ENCODE peak calls at places on chromosomes 13 and 19, in seven cellular contexts. Z is adrenal gland, H is omental fat pad, V is astrocyte, Y is left lung, X is cardiac muscle cell, Q is HFFc6. I is an unnamed sample.

GRCh38 chr19:29268721-29269483 is 56.0 kb upstream of the UQCRFS1 start:
- DNase-seq in Z (no peak), H (no peak), V (no peak), Y (no peak), X (peak), Q (no peak), I (no peak)

GRCh38 chr13:48806522-48806921 is 152.8 kb downstream of the CYSLTR2 start:
- DNase-seq in Z (no peak), H (no peak), V (peak), Y (no peak), X (no peak), Q (peak), I (no peak)

GRCh38 chr13:21034602-21035190 is 26.7 kb downstream of the LATS2 start:
- DNase-seq in Z (peak), H (no peak), V (peak), Y (no peak), X (peak), Q (no peak), I (no peak)

GRCh38 chr19:40035996-40036395 is 20.0 kb downstream of the ZNF780B start:
- DNase-seq in Z (no peak), H (no peak), V (peak), Y (no peak), X (no peak), Q (peak), I (no peak)

GRCh38 chr13:50319603-50320296 is 304.5 kb downstream of the KCNRG start:
- DNase-seq in Z (no peak), H (no peak), V (peak), Y (no peak), X (no peak), Q (peak), I (no peak)

GRCh38 chr19:15280915-15281683 is 48.9 kb upstream of the EPHX3 start:
- DNase-seq in Z (peak), H (no peak), V (peak), Y (peak), X (no peak), Q (peak), I (no peak)

GRCh38 chr13:97851269-97851668 is 102.2 kb upstream of the IPO5 start:
- DNase-seq in Z (no peak), H (no peak), V (no peak), Y (no peak), X (no peak), Q (no peak), I (no peak)

GRCh38 chr19:46762245-46762890 is 16.1 kb upstream of the STRN4 start:
- DNase-seq in Z (no peak), H (no peak), V (no peak), Y (no peak), X (no peak), Q (no peak), I (no peak)

GRCh38 chr19:57771417-57771816 is 1.9 kb downstream of the ZNF586 start:
- DNase-seq in Z (no peak), H (no peak), V (no peak), Y (no peak), X (no peak), Q (no peak), I (no peak)

GRCh38 chr13:59000770-59001169 is 1163.0 kb downstream of the DIAPH3 start:
- DNase-seq in Z (no peak), H (no peak), V (peak), Y (no peak), X (no peak), Q (no peak), I (no peak)

GRCh38 chr19:46736544-46737274 is 9.1 kb upstream of the FKRP start:
- DNase-seq in Z (peak), H (no peak), V (no peak), Y (peak), X (peak), Q (no peak), I (no peak)

GRCh38 chr19:11873762-11874161 is 13.8 kb upstream of the ZNF69 start:
- DNase-seq in Z (no peak), H (no peak), V (no peak), Y (no peak), X (no peak), Q (no peak), I (no peak)

GRCh38 chr13:56347014-56347413 is 793.7 kb upstream of the PRR20A start:
- DNase-seq in Z (no peak), H (no peak), V (no peak), Y (no peak), X (no peak), Q (no peak), I (no peak)

GRCh38 chr13:113074876-113075275 is 30.7 kb upstream of the F7 start:
- DNase-seq in Z (no peak), H (no peak), V (no peak), Y (peak), X (no peak), Q (no peak), I (no peak)

GRCh38 chr19:18519962-18520847 is 1.7 kb downstream of the ELL start:
- DNase-seq in Z (peak), H (peak), V (peak), Y (peak), X (peak), Q (peak), I (peak)

GRCh38 chr13:78317030-78317429 is 286.3 kb downstream of the POU4F1 start:
- DNase-seq in Z (no peak), H (no peak), V (no peak), Y (no peak), X (peak), Q (no peak), I (no peak)

GRCh38 chr13:61913183-61913582 is 497.5 kb upstream of the PCDH20 start:
- DNase-seq in Z (no peak), H (no peak), V (peak), Y (no peak), X (no peak), Q (no peak), I (no peak)

GRCh38 chr19:12484011-12484370 is 625 bp downstream of the ZNF709 start:
- DNase-seq in Z (no peak), H (no peak), V (no peak), Y (no peak), X (no peak), Q (no peak), I (no peak)

GRCh38 chr19:480016-480855 is 16.1 kb upstream of the MADCAM1 start:
- DNase-seq in Z (peak), H (no peak), V (no peak), Y (peak), X (peak), Q (peak), I (no peak)

GRCh38 chr13:44437356-44438233 is 64.0 kb downstream of the SERP2 start:
- DNase-seq in Z (no peak), H (no peak), V (peak), Y (no peak), X (peak), Q (peak), I (no peak)

GRCh38 chr13:29538625-29538976 is 56.9 kb downstream of the SLC7A1 start:
- DNase-seq in Z (no peak), H (no peak), V (no peak), Y (no peak), X (no peak), Q (no peak), I (no peak)

GRCh38 chr13:38662362-38662761 is 24.5 kb upstream of the FREM2 start:
- DNase-seq in Z (peak), H (no peak), V (peak), Y (no peak), X (peak), Q (no peak), I (no peak)

GRCh38 chr19:18430417-18431144 is 7.4 kb downstream of the ISYNA1 start:
- DNase-seq in Z (peak), H (no peak), V (no peak), Y (no peak), X (no peak), Q (no peak), I (no peak)

GRCh38 chr13:99351772-99352171 is 44.6 kb upstream of the GPR183 start:
- DNase-seq in Z (no peak), H (no peak), V (no peak), Y (no peak), X (no peak), Q (no peak), I (no peak)

GRCh38 chr19:58053480-58054156 is 5.5 kb upstream of the ZNF135 start:
- DNase-seq in Z (no peak), H (no peak), V (no peak), Y (no peak), X (no peak), Q (no peak), I (no peak)

GRCh38 chr13:79723462-79724116 is 242.6 kb downstream of the NDFIP2 start:
- DNase-seq in Z (no peak), H (no peak), V (no peak), Y (no peak), X (peak), Q (no peak), I (no peak)

GRCh38 chr19:46284635-46285034 is 12.2 kb upstream of the HIF3A start:
- DNase-seq in Z (no peak), H (no peak), V (no peak), Y (no peak), X (no peak), Q (no peak), I (no peak)

GRCh38 chr19:38564981-38565685 is 52.6 kb downstream of the MAP4K1 start:
- DNase-seq in Z (no peak), H (no peak), V (no peak), Y (peak), X (no peak), Q (no peak), I (peak)

GRCh38 chr13:47298506-47298905 is 401.7 kb upstream of the HTR2A start:
- DNase-seq in Z (no peak), H (no peak), V (peak), Y (no peak), X (no peak), Q (no peak), I (no peak)

GRCh38 chr19:3801412-3802096 is 15.4 kb upstream of the MATK start:
- DNase-seq in Z (peak), H (no peak), V (peak), Y (peak), X (peak), Q (no peak), I (peak)

GRCh38 chr19:4811328-4812131 is 20.0 kb downstream of the TICAM1 start:
- DNase-seq in Z (peak), H (peak), V (no peak), Y (peak), X (peak), Q (peak), I (peak)

GRCh38 chr19:56720281-56720680 is 48.7 kb upstream of the ZNF835 start:
- DNase-seq in Z (peak), H (no peak), V (no peak), Y (no peak), X (no peak), Q (no peak), I (no peak)

GRCh38 chr13:27967736-27968315 is 1.3 kb downstream of the CDX2 start:
- DNase-seq in Z (no peak), H (no peak), V (no peak), Y (no peak), X (no peak), Q (no peak), I (no peak)

GRCh38 chr13:105278797-105279425 is 1256.6 kb downstream of the EFNB2 start:
- DNase-seq in Z (no peak), H (no peak), V (no peak), Y (no peak), X (peak), Q (no peak), I (no peak)

GRCh38 chr13:19622189-19622588 is 11.3 kb upstream of the MPHOSPH8 start:
- DNase-seq in Z (no peak), H (no peak), V (no peak), Y (no peak), X (no peak), Q (no peak), I (no peak)

GRCh38 chr13:100341327-100341726 is 247.3 kb downstream of the GGACT start:
- DNase-seq in Z (no peak), H (no peak), V (no peak), Y (no peak), X (no peak), Q (no peak), I (no peak)

GRCh38 chr13:111549464-111549863 is 229.0 kb downstream of the TEX29 start:
- DNase-seq in Z (no peak), H (no peak), V (no peak), Y (no peak), X (no peak), Q (no peak), I (no peak)

GRCh38 chr19:15276620-15277019 is 44.4 kb upstream of the EPHX3 start:
- DNase-seq in Z (peak), H (no peak), V (no peak), Y (no peak), X (no peak), Q (no peak), I (no peak)

GRCh38 chr19:2474232-2475017 is 1.5 kb upstream of the GADD45B start:
- DNase-seq in Z (peak), H (peak), V (peak), Y (peak), X (peak), Q (peak), I (peak)

DNA sequence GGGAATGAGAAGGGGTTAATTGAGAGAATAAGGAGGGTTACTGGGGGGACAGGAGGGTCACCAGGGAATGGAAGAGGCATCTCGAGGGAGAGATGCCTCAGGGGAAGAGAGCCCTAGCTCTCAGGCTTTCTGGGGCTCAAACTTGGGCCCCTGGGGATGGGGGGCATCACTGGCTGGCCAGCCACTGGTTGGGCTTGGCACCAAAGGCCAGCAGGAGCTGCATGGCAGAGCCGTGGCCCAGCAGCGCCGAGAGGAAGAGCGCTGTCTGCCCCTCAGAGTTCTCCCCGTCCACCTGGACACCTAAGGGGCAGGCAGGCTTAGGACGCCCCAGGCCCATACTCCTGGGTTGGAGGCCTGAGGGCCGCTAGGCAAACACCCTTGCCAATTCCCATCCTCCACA is 17.5 kb downstream of the ARHGAP33 start:
- DNase-seq in Z (no peak), H (no peak), V (no peak), Y (no peak), X (no peak), Q (no peak), I (no peak)
- TF ChIP-seq CTCF in Z (no peak), H (no peak), V (no peak), Y (no peak), X (no peak), Q (no peak), I (no peak)

DNA sequence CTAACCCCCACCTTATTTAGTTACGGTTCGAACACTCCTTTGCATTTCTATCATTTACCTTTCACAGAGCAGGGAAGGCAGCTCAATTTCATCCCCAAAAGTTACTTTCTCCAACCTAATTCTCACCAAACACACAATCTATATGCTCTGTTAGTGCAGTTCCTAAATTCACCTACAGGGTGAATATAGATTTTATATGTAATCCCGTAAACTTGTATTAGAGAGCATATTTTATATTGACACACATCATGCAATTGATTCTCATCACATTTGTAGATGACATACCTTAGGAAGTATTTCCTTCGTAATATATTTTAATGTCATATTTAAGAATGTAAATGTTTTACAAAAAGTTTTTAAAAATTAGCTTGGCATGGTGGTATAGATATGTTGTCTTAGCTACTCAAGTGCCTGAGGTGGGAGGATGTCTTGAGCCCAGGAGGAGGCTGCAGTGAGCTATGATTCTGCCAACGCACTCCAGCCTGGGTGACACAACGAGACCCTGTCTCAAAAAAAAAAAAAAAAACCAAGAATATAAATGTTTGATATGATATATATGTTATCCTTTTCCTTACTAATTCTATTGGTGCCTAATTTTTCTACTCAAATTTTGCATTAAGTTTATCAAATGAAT is 57.3 kb upstream of the TNFRSF19 start:
- DNase-seq in Z (no peak), H (no peak), V (no peak), Y (no peak), X (no peak), Q (no peak), I (no peak)
- TF ChIP-seq CTCF in Z (no peak), H (no peak), V (peak), Y (no peak), X (peak), Q (peak), I (no peak)

DNA sequence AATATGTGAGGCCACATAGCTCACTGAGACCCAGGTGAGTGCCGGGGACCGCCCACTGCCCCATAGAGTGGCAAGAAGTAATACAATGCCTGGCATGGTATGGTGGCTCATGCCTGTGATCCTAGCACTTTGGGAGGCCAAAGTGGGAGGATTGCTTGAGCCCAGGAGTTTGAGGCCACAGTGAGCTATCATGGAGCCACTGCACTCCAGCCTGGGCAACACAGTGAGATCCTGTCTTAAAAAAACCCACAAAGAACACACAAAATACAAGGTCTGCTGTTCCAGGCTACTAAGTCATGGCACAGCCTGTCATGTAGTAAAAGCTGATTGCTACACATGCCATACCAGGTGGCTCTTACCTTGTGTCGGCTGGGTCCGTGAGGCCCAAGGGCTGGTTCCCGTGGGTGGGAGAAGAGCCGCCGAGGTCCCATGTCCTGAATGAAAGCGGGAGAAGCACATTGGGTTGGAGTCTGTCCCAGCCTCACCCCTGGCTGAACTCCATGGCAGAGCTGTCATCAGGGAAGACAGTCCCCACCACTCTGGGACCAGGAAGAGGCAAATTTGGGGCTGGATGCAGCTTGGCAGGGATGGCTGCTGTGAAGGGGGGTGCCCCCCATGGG is 3.1 kb upstream of the FDX2 start:
- DNase-seq in Z (no peak), H (no peak), V (no peak), Y (no peak), X (no peak), Q (no peak), I (no peak)
- TF ChIP-seq CTCF in Z (no peak), H (no peak), V (no peak), Y (no peak), X (no peak), Q (no peak), I (no peak)

GRCh38 chr19:49809987-49810389 is 3.1 kb downstream of the FUZ start:
- DNase-seq in Z (no peak), H (no peak), V (no peak), Y (no peak), X (no peak), Q (no peak), I (no peak)

GRCh38 chr19:49814010-49814409 is 918 bp upstream of the FUZ start:
- DNase-seq in Z (no peak), H (no peak), V (no peak), Y (no peak), X (no peak), Q (no peak), I (no peak)

GRCh38 chr19:49811328-49811727 is 1.8 kb downstream of the FUZ start:
- DNase-seq in Z (no peak), H (no peak), V (no peak), Y (no peak), X (no peak), Q (no peak), I (no peak)

GRCh38 chr19:49812452-49812996 is 568 bp downstream of the FUZ start:
- DNase-seq in Z (no peak), H (no peak), V (no peak), Y (no peak), X (no peak), Q (no peak), I (no peak)

DNA sequence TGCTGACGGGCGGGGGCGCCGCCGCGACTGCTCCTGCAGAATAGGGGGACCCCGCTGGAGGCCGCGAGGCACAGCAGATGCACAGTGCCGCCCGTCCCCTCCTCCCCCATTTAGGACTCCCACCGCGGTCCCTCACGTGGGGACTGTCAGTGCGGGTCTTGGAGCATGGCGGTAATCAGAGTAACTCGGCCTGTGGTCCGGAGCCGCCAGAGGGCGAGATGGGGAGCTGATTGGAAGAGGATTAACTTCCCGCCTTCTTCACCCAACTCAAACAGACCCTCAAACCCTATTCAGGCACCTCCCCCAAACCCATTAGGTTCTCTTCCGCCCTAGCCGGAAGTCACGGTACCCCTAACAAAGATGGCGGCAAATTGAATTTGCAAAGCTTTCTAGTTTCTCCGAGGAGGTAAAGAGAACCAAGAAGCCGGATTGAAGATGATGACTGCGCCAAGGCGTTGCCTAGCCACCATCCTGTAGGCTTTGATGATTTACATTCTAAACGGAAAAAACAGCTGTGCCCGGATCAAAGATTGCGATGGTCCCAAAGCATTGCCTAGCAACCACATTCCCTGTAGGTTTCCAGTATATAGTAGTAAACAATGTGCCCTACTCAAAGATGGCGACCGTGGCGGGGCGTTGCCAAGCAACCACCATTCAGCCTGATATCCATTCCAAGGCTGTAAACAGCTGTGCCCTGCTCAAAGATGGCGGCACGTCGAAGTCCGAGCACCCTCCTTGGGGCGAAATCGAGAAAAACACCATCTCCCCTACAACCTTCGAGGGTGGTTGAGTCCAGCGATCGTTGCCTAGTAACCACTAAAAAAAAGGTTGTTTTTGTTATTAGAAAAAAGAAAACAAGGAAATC is at the start of gene FUZ:
- DNase-seq in Z (peak), H (peak), V (peak), Y (peak), X (peak), Q (peak), I (peak)
- TF ChIP-seq CTCF in Z (peak), H (no peak), V (no peak), Y (no peak), X (peak), Q (peak), I (no peak)

DNA sequence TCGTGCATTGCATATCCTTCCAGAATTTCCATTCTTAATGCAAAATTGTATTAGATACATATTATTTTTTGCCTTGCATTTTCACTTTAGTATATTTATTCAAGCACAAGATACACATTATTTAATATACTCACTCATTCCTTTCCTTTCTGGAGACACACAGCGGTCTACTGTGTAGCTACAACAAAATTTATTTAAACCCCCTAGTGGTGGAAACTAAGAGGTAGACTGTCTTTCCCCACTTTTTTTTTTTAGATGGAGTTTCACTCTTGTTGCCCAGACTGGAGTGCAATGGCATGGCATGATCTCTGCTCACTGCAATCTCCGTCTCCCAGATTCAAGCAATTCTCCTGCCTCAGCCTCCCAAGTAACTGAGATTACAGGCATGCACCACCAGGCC is 2040.3 kb upstream of the PCDH20 start:
- DNase-seq in Z (no peak), H (no peak), V (no peak), Y (no peak), X (no peak), Q (no peak), I (no peak)
- TF ChIP-seq CTCF in Z (no peak), H (no peak), V (peak), Y (no peak), X (no peak), Q (peak), I (no peak)

I was measured in activated B cell treated with CpG ODN at 0.5 μM for 24 hours.